ENCODE peak calls at places on chromosomes 13 and 19, in four cellular contexts. O is AG08395; H is activated T-cell treated with anti-CD3 and anti-CD28 coated beads for 24 hours; Z is activated naive CD8-positive, alpha-beta T cell treated with anti-CD3 and anti-CD28 coated beads for 36 hours. I is an unnamed sample.

GRCh38 chr19:50720921-50721291 is 1.3 kb upstream of the SHANK1 start:
- DNase-seq in O (peak; percentile 76), Z (no peak), H (no peak), I (no peak)

GRCh38 chr13:50921706-50922105 is 12.1 kb downstream of the RNASEH2B start:
- DNase-seq in Z (no peak), O (no peak), H (no peak), I (no peak)

GRCh38 chr19:2702170-2703076 is at the start of gene GNG7:
- DNase-seq in Z (peak; percentile 99), O (peak; percentile 98), H (peak; percentile 96), I (peak; percentile 96)

GRCh38 chr19:9906475-9907087 is 29.7 kb downstream of the OLFM2 start:
- DNase-seq in O (no peak), Z (no peak), H (no peak), I (no peak)

GRCh38 chr13:85590231-85590931 is 208.8 kb downstream of the SLITRK6 start:
- DNase-seq in O (no peak), H (no peak), Z (no peak), I (no peak)

GRCh38 chr19:29504454-29504853 is 21.3 kb upstream of the VSTM2B start:
- DNase-seq in O (no peak), Z (no peak), H (no peak), I (peak; percentile 16)

GRCh38 chr19:15316498-15316897 is 15.8 kb downstream of the BRD4 start:
- DNase-seq in Z (no peak), H (no peak), O (no peak), I (no peak)

GRCh38 chr13:110442946-110443632 is 118.4 kb downstream of the RAB20 start:
- DNase-seq in Z (no peak), O (peak; percentile 33), H (no peak), I (no peak)

GRCh38 chr13:98977568-98978270 is at the start of gene DOCK9:
- DNase-seq in H (no peak), Z (no peak), O (peak; percentile 70), I (peak; percentile 60)

GRCh38 chr13:32938907-32939306 is 77.3 kb upstream of the KL start:
- DNase-seq in H (no peak), O (peak; percentile 18), Z (no peak), I (no peak)

GRCh38 chr19:45863335-45863839 is 440 bp upstream of the SYMPK start:
- DNase-seq in O (no peak), H (no peak), Z (no peak), I (no peak)

GRCh38 chr19:10852098-10852800 is 4.0 kb downstream of the C19orf38 start:
- DNase-seq in H (no peak), O (no peak), Z (no peak), I (no peak)